ENCODE peak calls at places on chromosomes 12 and 14, in seven cellular contexts. One of them, this sample, is unnamed.
A peak's percentile ranks its signal among the peaks of the same experiment; 100 is the strongest.

GRCh38 chr12:54853933-54854538 is at the start of gene MUCL1:
- DNase-seq in ovary: no peak
- DNase-seq in sigmoid colon: no peak
- DNase-seq in body of pancreas: peak; percentile 46
- DNase-seq in right lobe of liver: no peak
- DNase-seq in A549: peak; percentile 71
- DNase-seq in IMR-90: peak; percentile 57
- DNase-seq in this sample: peak; percentile 9

GRCh38 chr12:8852119-8852518 is 29.7 kb downstream of the A2ML1 start:
- DNase-seq in ovary: no peak
- DNase-seq in sigmoid colon: no peak
- DNase-seq in IMR-90: no peak
- DNase-seq in right lobe of liver: no peak
- DNase-seq in body of pancreas: no peak
- DNase-seq in A549: no peak
- DNase-seq in this sample: no peak

GRCh38 chr14:91369628-91370445 is 47.8 kb downstream of the CCDC88C start:
- DNase-seq in right lobe of liver: no peak
- DNase-seq in ovary: no peak
- DNase-seq in A549: no peak
- DNase-seq in body of pancreas: no peak
- DNase-seq in sigmoid colon: no peak
- DNase-seq in IMR-90: no peak
- DNase-seq in this sample: no peak

GRCh38 chr14:27409936-27410335 is 812.1 kb upstream of the NOVA1 start:
- DNase-seq in ovary: no peak
- DNase-seq in A549: no peak
- DNase-seq in body of pancreas: no peak
- DNase-seq in sigmoid colon: no peak
- DNase-seq in right lobe of liver: no peak
- DNase-seq in IMR-90: no peak
- DNase-seq in this sample: no peak

GRCh38 chr12:65731771-65732170 is 92.5 kb upstream of the HMGA2 start:
- DNase-seq in A549: no peak
- DNase-seq in body of pancreas: no peak
- DNase-seq in sigmoid colon: no peak
- DNase-seq in right lobe of liver: no peak
- DNase-seq in ovary: no peak
- DNase-seq in IMR-90: no peak
- DNase-seq in this sample: no peak

GRCh38 chr12:132608231-132609171 is 1.9 kb downstream of the LRCOL1 start:
- DNase-seq in A549: no peak
- DNase-seq in ovary: no peak
- DNase-seq in body of pancreas: no peak
- DNase-seq in right lobe of liver: peak; percentile 88
- DNase-seq in IMR-90: no peak
- DNase-seq in sigmoid colon: no peak
- DNase-seq in this sample: no peak

GRCh38 chr14:59253527-59253926 is 65.1 kb downstream of the DAAM1 start:
- DNase-seq in body of pancreas: no peak
- DNase-seq in ovary: no peak
- DNase-seq in right lobe of liver: no peak
- DNase-seq in A549: no peak
- DNase-seq in IMR-90: no peak
- DNase-seq in sigmoid colon: no peak
- DNase-seq in this sample: no peak

GRCh38 chr14:83556065-83556464 is 1973.9 kb upstream of the FLRT2 start:
- DNase-seq in IMR-90: peak; percentile 64
- DNase-seq in body of pancreas: no peak
- DNase-seq in ovary: no peak
- DNase-seq in sigmoid colon: no peak
- DNase-seq in A549: no peak
- DNase-seq in right lobe of liver: no peak
- DNase-seq in this sample: no peak

GRCh38 chr14:74804219-74804825 is 41.2 kb downstream of the YLPM1 start:
- DNase-seq in body of pancreas: no peak
- DNase-seq in IMR-90: peak; percentile 70
- DNase-seq in ovary: peak; percentile 53
- DNase-seq in A549: peak; percentile 50
- DNase-seq in right lobe of liver: no peak
- DNase-seq in sigmoid colon: no peak
- DNase-seq in this sample: peak; percentile 19

GRCh38 chr14:69615471-69616407 is 4.3 kb downstream of the SUSD6 start:
- DNase-seq in A549: no peak
- DNase-seq in right lobe of liver: peak; percentile 31
- DNase-seq in ovary: no peak
- DNase-seq in sigmoid colon: peak; percentile 86
- DNase-seq in body of pancreas: peak; percentile 38
- DNase-seq in IMR-90: peak; percentile 84
- DNase-seq in this sample: no peak

GRCh38 chr14:42475289-42475688 is 868.6 kb downstream of the LRFN5 start:
- DNase-seq in sigmoid colon: no peak
- DNase-seq in ovary: no peak
- DNase-seq in body of pancreas: no peak
- DNase-seq in A549: no peak
- DNase-seq in IMR-90: no peak
- DNase-seq in right lobe of liver: no peak
- DNase-seq in this sample: no peak

GRCh38 chr14:69956970-69957369 is 77.8 kb downstream of the SMOC1 start:
- DNase-seq in IMR-90: no peak
- DNase-seq in ovary: no peak
- DNase-seq in A549: no peak
- DNase-seq in sigmoid colon: no peak
- DNase-seq in right lobe of liver: no peak
- DNase-seq in body of pancreas: no peak
- DNase-seq in this sample: no peak

GRCh38 chr14:90381011-90381790 is 15.6 kb upstream of the CALM1 start:
- DNase-seq in right lobe of liver: no peak
- DNase-seq in IMR-90: no peak
- DNase-seq in ovary: peak; percentile 46
- DNase-seq in sigmoid colon: peak; percentile 87
- DNase-seq in body of pancreas: peak; percentile 48
- DNase-seq in A549: no peak
- DNase-seq in this sample: no peak

GRCh38 chr12:29304388-29304787 is 76.6 kb downstream of the ERGIC2 start:
- DNase-seq in IMR-90: no peak
- DNase-seq in right lobe of liver: no peak
- DNase-seq in A549: no peak
- DNase-seq in body of pancreas: no peak
- DNase-seq in ovary: no peak
- DNase-seq in sigmoid colon: no peak
- DNase-seq in this sample: no peak

GRCh38 chr12:132585177-132585576 is 25.2 kb downstream of the LRCOL1 start:
- DNase-seq in body of pancreas: no peak
- DNase-seq in sigmoid colon: no peak
- DNase-seq in IMR-90: no peak
- DNase-seq in ovary: no peak
- DNase-seq in right lobe of liver: no peak
- DNase-seq in A549: no peak
- DNase-seq in this sample: no peak

GRCh38 chr14:77320238-77320935 is at the start of gene POMT2:
- DNase-seq in body of pancreas: peak; percentile 94
- DNase-seq in ovary: peak; percentile 95
- DNase-seq in sigmoid colon: peak; percentile 97
- DNase-seq in right lobe of liver: peak; percentile 96
- DNase-seq in A549: peak; percentile 93
- DNase-seq in IMR-90: peak; percentile 79
- DNase-seq in this sample: peak; percentile 67
- TF ChIP-seq POLR2A in body of pancreas: no peak
- TF ChIP-seq POLR2A in ovary: peak; percentile 69
- TF ChIP-seq POLR2A in sigmoid colon: peak; percentile 32
- TF ChIP-seq POLR2A in right lobe of liver: peak; percentile 37
- TF ChIP-seq POLR2A in A549: peak; percentile 68
- TF ChIP-seq POLR2A in IMR-90: no peak
- TF ChIP-seq POLR2A in this sample: peak; percentile 70

GRCh38 chr12:57456145-57456700 is 1.1 kb downstream of the INHBE start:
- DNase-seq in A549: peak; percentile 81
- DNase-seq in ovary: no peak
- DNase-seq in body of pancreas: no peak
- DNase-seq in right lobe of liver: peak; percentile 41
- DNase-seq in IMR-90: peak; percentile 44
- DNase-seq in sigmoid colon: no peak
- DNase-seq in this sample: no peak
- TF ChIP-seq POLR2A in A549: no peak
- TF ChIP-seq POLR2A in ovary: no peak
- TF ChIP-seq POLR2A in body of pancreas: no peak
- TF ChIP-seq POLR2A in right lobe of liver: no peak
- TF ChIP-seq POLR2A in IMR-90: no peak
- TF ChIP-seq POLR2A in sigmoid colon: no peak
- TF ChIP-seq POLR2A in this sample: no peak

GRCh38 chr12:49133014-49133413 is 1.8 kb upstream of the TUBA1B start:
- DNase-seq in ovary: no peak
- DNase-seq in body of pancreas: no peak
- DNase-seq in sigmoid colon: no peak
- DNase-seq in right lobe of liver: no peak
- DNase-seq in A549: no peak
- DNase-seq in IMR-90: no peak
- DNase-seq in this sample: peak; percentile 23

GRCh38 chr12:49131051-49131972 is at the start of gene TUBA1B:
- DNase-seq in right lobe of liver: peak; percentile 95
- DNase-seq in ovary: peak; percentile 94
- DNase-seq in A549: peak; percentile 92
- DNase-seq in body of pancreas: peak; percentile 92
- DNase-seq in IMR-90: peak; percentile 82
- DNase-seq in sigmoid colon: peak; percentile 97
- DNase-seq in this sample: peak; percentile 66

GRCh38 chr12:49131973-49132461 is 822 bp upstream of the TUBA1B start:
- DNase-seq in IMR-90: peak; percentile 50
- DNase-seq in A549: no peak
- DNase-seq in ovary: no peak
- DNase-seq in body of pancreas: no peak
- DNase-seq in right lobe of liver: no peak
- DNase-seq in sigmoid colon: no peak
- DNase-seq in this sample: peak; percentile 27

GRCh38 chr12:49129332-49130150 is 1.7 kb downstream of the TUBA1B start:
- DNase-seq in sigmoid colon: no peak
- DNase-seq in right lobe of liver: no peak
- DNase-seq in IMR-90: no peak
- DNase-seq in A549: no peak
- DNase-seq in ovary: no peak
- DNase-seq in body of pancreas: no peak
- DNase-seq in this sample: no peak

GRCh38 chr12:49130151-49131050 is 794 bp downstream of the TUBA1B start:
- DNase-seq in body of pancreas: peak; percentile 93
- DNase-seq in ovary: peak; percentile 96
- DNase-seq in A549: peak; percentile 96
- DNase-seq in sigmoid colon: peak; percentile 97
- DNase-seq in IMR-90: peak; percentile 93
- DNase-seq in right lobe of liver: peak; percentile 96
- DNase-seq in this sample: peak; percentile 73
- TF ChIP-seq POLR2A in body of pancreas: peak; percentile 84
- TF ChIP-seq POLR2A in ovary: peak; percentile 1
- TF ChIP-seq POLR2A in A549: peak; percentile 44
- TF ChIP-seq POLR2A in sigmoid colon: no peak
- TF ChIP-seq POLR2A in IMR-90: peak; percentile 81
- TF ChIP-seq POLR2A in right lobe of liver: no peak
- TF ChIP-seq POLR2A in this sample: peak; percentile 42

DNA sequence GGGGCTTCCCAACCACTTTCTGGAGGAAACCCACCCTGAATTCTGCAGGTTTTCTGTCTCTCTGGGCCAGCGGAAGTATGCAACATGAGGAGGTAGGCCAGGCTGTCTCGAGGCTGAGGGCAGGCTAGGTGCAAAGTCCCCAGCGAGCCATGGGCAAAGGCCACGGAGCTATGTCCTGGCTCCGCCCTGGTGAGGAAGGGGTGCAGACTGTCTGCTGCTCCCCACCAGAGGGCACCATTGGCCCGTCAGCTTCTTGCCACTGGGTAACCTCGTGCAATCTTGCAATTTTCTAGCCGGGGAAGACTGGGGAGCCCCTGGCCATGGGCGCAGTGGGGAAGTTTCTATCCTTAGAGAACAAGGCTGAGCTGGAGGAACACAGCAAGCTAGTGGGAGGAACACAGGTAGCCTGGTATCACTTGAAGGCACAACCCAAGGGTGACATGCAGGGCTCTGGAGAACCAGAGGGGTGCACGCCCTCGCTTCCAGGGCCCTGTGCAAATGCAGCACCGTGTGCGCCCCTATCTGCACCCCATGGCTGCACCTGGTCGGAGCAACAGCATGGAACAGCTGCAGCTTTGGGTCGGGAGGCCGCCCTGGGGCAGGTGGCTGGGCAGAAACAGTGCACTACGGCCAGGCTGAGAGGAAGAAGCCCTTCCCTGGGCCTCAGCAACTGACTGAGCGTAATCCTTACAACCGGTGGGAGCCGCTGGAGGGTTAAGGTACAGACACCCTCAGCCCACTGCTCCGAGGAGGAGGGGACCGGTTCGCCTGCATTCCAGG is 27.6 kb upstream of the RPLP0 start:
- DNase-seq in right lobe of liver: peak; percentile 93
- DNase-seq in IMR-90: peak; percentile 79
- DNase-seq in ovary: peak; percentile 91
- DNase-seq in body of pancreas: peak; percentile 90
- DNase-seq in sigmoid colon: peak; percentile 94
- DNase-seq in A549: peak; percentile 88
- DNase-seq in this sample: peak; percentile 58
- TF ChIP-seq POLR2A in right lobe of liver: no peak
- TF ChIP-seq POLR2A in IMR-90: peak; percentile 46
- TF ChIP-seq POLR2A in ovary: no peak
- TF ChIP-seq POLR2A in body of pancreas: no peak
- TF ChIP-seq POLR2A in sigmoid colon: no peak
- TF ChIP-seq POLR2A in A549: no peak
- TF ChIP-seq POLR2A in this sample: no peak

GRCh38 chr14:102878174-102878969 is 44.1 kb upstream of the AMN start:
- DNase-seq in sigmoid colon: no peak
- DNase-seq in body of pancreas: no peak
- DNase-seq in IMR-90: no peak
- DNase-seq in right lobe of liver: no peak
- DNase-seq in ovary: no peak
- DNase-seq in A549: peak; percentile 10
- DNase-seq in this sample: no peak
- TF ChIP-seq POLR2A in sigmoid colon: no peak
- TF ChIP-seq POLR2A in body of pancreas: no peak
- TF ChIP-seq POLR2A in IMR-90: no peak
- TF ChIP-seq POLR2A in right lobe of liver: no peak
- TF ChIP-seq POLR2A in ovary: no peak
- TF ChIP-seq POLR2A in A549: no peak
- TF ChIP-seq POLR2A in this sample: no peak

GRCh38 chr12:14904854-14905253 is 19.2 kb upstream of the MGP start:
- DNase-seq in sigmoid colon: no peak
- DNase-seq in right lobe of liver: no peak
- DNase-seq in IMR-90: no peak
- DNase-seq in body of pancreas: no peak
- DNase-seq in ovary: no peak
- DNase-seq in A549: no peak
- DNase-seq in this sample: no peak
- TF ChIP-seq POLR2A in sigmoid colon: no peak
- TF ChIP-seq POLR2A in right lobe of liver: no peak
- TF ChIP-seq POLR2A in IMR-90: no peak
- TF ChIP-seq POLR2A in body of pancreas: no peak
- TF ChIP-seq POLR2A in ovary: no peak
- TF ChIP-seq POLR2A in A549: no peak
- TF ChIP-seq POLR2A in this sample: no peak

DNA sequence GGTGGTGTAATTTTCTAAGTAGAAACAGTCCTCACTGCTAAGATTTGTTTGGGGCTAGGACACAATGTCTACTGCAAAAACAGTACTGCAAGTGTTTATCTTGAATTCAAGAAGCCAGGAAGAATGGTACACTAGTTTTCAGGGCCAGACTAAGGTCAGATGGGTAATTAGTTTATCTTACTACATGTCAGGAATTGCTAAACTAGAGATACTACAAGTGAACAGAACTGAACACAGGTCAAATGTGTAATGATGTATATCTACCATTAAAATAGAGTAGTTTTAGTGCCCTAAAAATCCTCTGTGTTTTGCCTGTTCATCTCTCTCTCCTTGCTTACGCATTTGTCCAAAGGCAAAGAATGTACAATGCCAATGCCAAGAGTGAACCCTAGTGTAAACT is 2.3 kb upstream of the RPL41 start:
- DNase-seq in IMR-90: no peak
- DNase-seq in sigmoid colon: no peak
- DNase-seq in right lobe of liver: no peak
- DNase-seq in body of pancreas: no peak
- DNase-seq in A549: no peak
- DNase-seq in ovary: no peak
- DNase-seq in this sample: no peak
- TF ChIP-seq POLR2A in IMR-90: no peak
- TF ChIP-seq POLR2A in sigmoid colon: no peak
- TF ChIP-seq POLR2A in right lobe of liver: no peak
- TF ChIP-seq POLR2A in body of pancreas: no peak
- TF ChIP-seq POLR2A in A549: no peak
- TF ChIP-seq POLR2A in ovary: no peak
- TF ChIP-seq POLR2A in this sample: no peak

This sample was measured in H54.